ENCODE peak calls at places on chromosomes 5 and 9, in six cellular contexts. One of them, this sample, is unnamed.

GRCh38 chr5:101904736-101905135 is 391.3 kb downstream of the SLCO4C1 start:
- DNase-seq in ACHN: no peak
- DNase-seq in erythroblast: no peak
- DNase-seq in cardiac septum: no peak
- DNase-seq in SK-MEL-5: no peak
- DNase-seq in right lobe of liver: no peak
- DNase-seq in this sample: no peak

GRCh38 chr5:643351-643801 is 31.2 kb downstream of the CEP72 start:
- DNase-seq in ACHN: no peak
- DNase-seq in right lobe of liver: no peak
- DNase-seq in cardiac septum: peak
- DNase-seq in SK-MEL-5: no peak
- DNase-seq in erythroblast: no peak
- DNase-seq in this sample: no peak

GRCh38 chr9:98851730-98852462 is 44.4 kb downstream of the GALNT12 start:
- DNase-seq in erythroblast: peak
- DNase-seq in SK-MEL-5: peak
- DNase-seq in cardiac septum: peak
- DNase-seq in right lobe of liver: no peak
- DNase-seq in ACHN: no peak
- DNase-seq in this sample: peak

GRCh38 chr5:142280066-142281011 is 44.5 kb downstream of the SPRY4 start:
- DNase-seq in erythroblast: no peak
- DNase-seq in right lobe of liver: no peak
- DNase-seq in SK-MEL-5: peak
- DNase-seq in cardiac septum: peak
- DNase-seq in ACHN: no peak
- DNase-seq in this sample: no peak

GRCh38 chr5:95591490-95591901 is 28.4 kb upstream of the GPR150 start:
- DNase-seq in SK-MEL-5: peak
- DNase-seq in cardiac septum: no peak
- DNase-seq in ACHN: no peak
- DNase-seq in right lobe of liver: no peak
- DNase-seq in erythroblast: no peak
- DNase-seq in this sample: no peak

GRCh38 chr5:76025790-76026189 is 57.4 kb upstream of the SV2C start:
- DNase-seq in cardiac septum: no peak
- DNase-seq in right lobe of liver: no peak
- DNase-seq in SK-MEL-5: no peak
- DNase-seq in ACHN: no peak
- DNase-seq in erythroblast: no peak
- DNase-seq in this sample: no peak

GRCh38 chr5:141992349-141992963 is 20.4 kb downstream of the GNPDA1 start:
- DNase-seq in ACHN: peak
- DNase-seq in erythroblast: peak
- DNase-seq in cardiac septum: no peak
- DNase-seq in SK-MEL-5: peak
- DNase-seq in right lobe of liver: peak
- DNase-seq in this sample: peak

GRCh38 chr5:156124713-156125112 is 202.3 kb upstream of the SGCD start:
- DNase-seq in cardiac septum: no peak
- DNase-seq in erythroblast: no peak
- DNase-seq in right lobe of liver: no peak
- DNase-seq in ACHN: no peak
- DNase-seq in SK-MEL-5: no peak
- DNase-seq in this sample: no peak

GRCh38 chr5:110917161-110917875 is 154.2 kb upstream of the TSLP start:
- DNase-seq in SK-MEL-5: no peak
- DNase-seq in ACHN: no peak
- DNase-seq in erythroblast: no peak
- DNase-seq in cardiac septum: no peak
- DNase-seq in right lobe of liver: no peak
- DNase-seq in this sample: no peak

GRCh38 chr9:122179690-122180074 is 20.0 kb downstream of the MORN5 start:
- DNase-seq in SK-MEL-5: peak
- DNase-seq in ACHN: no peak
- DNase-seq in erythroblast: no peak
- DNase-seq in right lobe of liver: no peak
- DNase-seq in cardiac septum: peak
- DNase-seq in this sample: no peak

GRCh38 chr9:105479846-105480245 is 32.0 kb downstream of the FSD1L start:
- DNase-seq in right lobe of liver: no peak
- DNase-seq in erythroblast: no peak
- DNase-seq in cardiac septum: no peak
- DNase-seq in SK-MEL-5: no peak
- DNase-seq in ACHN: no peak
- DNase-seq in this sample: no peak

GRCh38 chr9:114549677-114550330 is 37.8 kb upstream of the ATP6V1G1 start:
- DNase-seq in SK-MEL-5: no peak
- DNase-seq in erythroblast: no peak
- DNase-seq in right lobe of liver: no peak
- DNase-seq in ACHN: no peak
- DNase-seq in cardiac septum: no peak
- DNase-seq in this sample: no peak

GRCh38 chr5:132473019-132473531 is 17.5 kb downstream of the IRF1 start:
- DNase-seq in right lobe of liver: no peak
- DNase-seq in ACHN: no peak
- DNase-seq in erythroblast: no peak
- DNase-seq in cardiac septum: no peak
- DNase-seq in SK-MEL-5: no peak
- DNase-seq in this sample: peak

GRCh38 chr5:95668216-95668615 is 14.6 kb downstream of the SPATA9 start:
- DNase-seq in right lobe of liver: no peak
- DNase-seq in ACHN: no peak
- DNase-seq in SK-MEL-5: no peak
- DNase-seq in cardiac septum: no peak
- DNase-seq in erythroblast: no peak
- DNase-seq in this sample: no peak

GRCh38 chr5:142769251-142769792 is 855 bp upstream of the ARHGAP26 start:
- DNase-seq in right lobe of liver: no peak
- DNase-seq in cardiac septum: no peak
- DNase-seq in SK-MEL-5: no peak
- DNase-seq in ACHN: peak
- DNase-seq in erythroblast: peak
- DNase-seq in this sample: no peak

GRCh38 chr9:34252670-34253459 is 74.0 kb downstream of the UBAP1 start:
- DNase-seq in right lobe of liver: peak
- DNase-seq in ACHN: peak
- DNase-seq in cardiac septum: peak
- DNase-seq in erythroblast: peak
- DNase-seq in SK-MEL-5: peak
- DNase-seq in this sample: peak

GRCh38 chr5:72300590-72301339 is 19.3 kb downstream of the MRPS27 start:
- DNase-seq in cardiac septum: no peak
- DNase-seq in SK-MEL-5: no peak
- DNase-seq in erythroblast: peak
- DNase-seq in right lobe of liver: no peak
- DNase-seq in ACHN: no peak
- DNase-seq in this sample: no peak

GRCh38 chr5:152634596-152634995 is 229.5 kb upstream of the NMUR2 start:
- DNase-seq in cardiac septum: no peak
- DNase-seq in erythroblast: no peak
- DNase-seq in right lobe of liver: no peak
- DNase-seq in ACHN: no peak
- DNase-seq in SK-MEL-5: no peak
- DNase-seq in this sample: no peak

GRCh38 chr9:17578911-17579793 is at the start of gene SH3GL2:
- DNase-seq in cardiac septum: no peak
- DNase-seq in erythroblast: peak
- DNase-seq in ACHN: peak
- DNase-seq in right lobe of liver: no peak
- DNase-seq in SK-MEL-5: no peak
- DNase-seq in this sample: peak

GRCh38 chr5:86679529-86679928 is 61.8 kb downstream of the COX7C start:
- DNase-seq in SK-MEL-5: peak
- DNase-seq in ACHN: peak
- DNase-seq in cardiac septum: no peak
- DNase-seq in right lobe of liver: no peak
- DNase-seq in erythroblast: peak
- DNase-seq in this sample: no peak

GRCh38 chr9:7146582-7146981 is 388.8 kb downstream of the KDM4C start:
- DNase-seq in right lobe of liver: no peak
- DNase-seq in erythroblast: no peak
- DNase-seq in SK-MEL-5: no peak
- DNase-seq in ACHN: no peak
- DNase-seq in cardiac septum: no peak
- DNase-seq in this sample: no peak

GRCh38 chr9:7791364-7791763 is 8.2 kb downstream of the DMAC1 start:
- DNase-seq in right lobe of liver: no peak
- DNase-seq in cardiac septum: no peak
- DNase-seq in ACHN: no peak
- DNase-seq in erythroblast: no peak
- DNase-seq in SK-MEL-5: no peak
- DNase-seq in this sample: no peak

GRCh38 chr5:72693001-72693442 is 123.4 kb upstream of the TNPO1 start:
- DNase-seq in right lobe of liver: no peak
- DNase-seq in ACHN: no peak
- DNase-seq in SK-MEL-5: no peak
- DNase-seq in erythroblast: no peak
- DNase-seq in cardiac septum: no peak
- DNase-seq in this sample: no peak

GRCh38 chr9:124733964-124734740 is 37.0 kb downstream of the NR6A1 start:
- DNase-seq in cardiac septum: no peak
- DNase-seq in erythroblast: no peak
- DNase-seq in SK-MEL-5: no peak
- DNase-seq in right lobe of liver: no peak
- DNase-seq in ACHN: peak
- DNase-seq in this sample: no peak

GRCh38 chr5:50582699-50583098 is 83.7 kb upstream of the PARP8 start:
- DNase-seq in erythroblast: no peak
- DNase-seq in SK-MEL-5: no peak
- DNase-seq in cardiac septum: no peak
- DNase-seq in ACHN: no peak
- DNase-seq in right lobe of liver: no peak
- DNase-seq in this sample: no peak

GRCh38 chr9:69675563-69675962 is 3.4 kb upstream of the APBA1 start:
- DNase-seq in erythroblast: no peak
- DNase-seq in cardiac septum: no peak
- DNase-seq in SK-MEL-5: no peak
- DNase-seq in right lobe of liver: no peak
- DNase-seq in ACHN: no peak
- DNase-seq in this sample: no peak

GRCh38 chr5:83343345-83343744 is 128.2 kb upstream of the VCAN start:
- DNase-seq in ACHN: no peak
- DNase-seq in erythroblast: no peak
- DNase-seq in right lobe of liver: no peak
- DNase-seq in cardiac septum: no peak
- DNase-seq in SK-MEL-5: no peak
- DNase-seq in this sample: no peak

GRCh38 chr9:109805054-109805453 is 25.1 kb downstream of the PALM2AKAP2 start:
- DNase-seq in right lobe of liver: no peak
- DNase-seq in SK-MEL-5: no peak
- DNase-seq in cardiac septum: no peak
- DNase-seq in erythroblast: no peak
- DNase-seq in ACHN: no peak
- DNase-seq in this sample: no peak

GRCh38 chr5:31186672-31187267 is 6.7 kb upstream of the CDH6 start:
- DNase-seq in ACHN: peak
- DNase-seq in SK-MEL-5: peak
- DNase-seq in cardiac septum: no peak
- DNase-seq in right lobe of liver: no peak
- DNase-seq in erythroblast: peak
- DNase-seq in this sample: no peak

GRCh38 chr9:6944896-6945295 is 187.1 kb downstream of the KDM4C start:
- DNase-seq in cardiac septum: no peak
- DNase-seq in ACHN: no peak
- DNase-seq in right lobe of liver: no peak
- DNase-seq in erythroblast: no peak
- DNase-seq in SK-MEL-5: no peak
- DNase-seq in this sample: no peak

GRCh38 chr9:135574331-135574730 is 12.8 kb downstream of the PAEP start:
- DNase-seq in SK-MEL-5: peak
- DNase-seq in cardiac septum: no peak
- DNase-seq in right lobe of liver: peak
- DNase-seq in ACHN: no peak
- DNase-seq in erythroblast: no peak
- DNase-seq in this sample: no peak

GRCh38 chr5:3843691-3844090 is 248.1 kb downstream of the IRX1 start:
- DNase-seq in cardiac septum: no peak
- DNase-seq in erythroblast: no peak
- DNase-seq in ACHN: no peak
- DNase-seq in SK-MEL-5: no peak
- DNase-seq in right lobe of liver: no peak
- DNase-seq in this sample: no peak

GRCh38 chr9:102974530-102974929 is 20.6 kb upstream of the CYLC2 start:
- DNase-seq in cardiac septum: no peak
- DNase-seq in right lobe of liver: no peak
- DNase-seq in erythroblast: no peak
- DNase-seq in SK-MEL-5: no peak
- DNase-seq in ACHN: no peak
- DNase-seq in this sample: no peak

This sample was measured in activated naive CD8-positive, alpha-beta T cell treated with anti-CD3 and anti-CD28 coated beads, Interleukin-2, amount 50 U/mL, for 24 hours.